ENCODE peak calls at places on chromosomes 2 and 18, in five cellular contexts. K is stimulated activated CD4-positive, alpha-beta T cell treated with anti-CD3 and anti-CD28 coated beads, Interleukin-12 subunit alpha, Interleukin-12 subunit beta, amount 100 ng/mL, for 48 hours; C is germinal center; R is HS-5; G is activated T-helper 1 cell treated with anti-CD3 and anti-CD28 coated beads, Interleukin-2, amount 50 U/mL, for 16 hours. D is an unnamed sample.

GRCh38 chr2:102672124-102672786 is 52.9 kb downstream of the SLC9A2 start:
- DNase-seq in K (no peak), C (no peak), R (no peak), G (no peak), D (no peak)

GRCh38 chr2:102968375-102968774 is 206.5 kb downstream of the TMEM182 start:
- DNase-seq in K (no peak), C (no peak), R (no peak), G (no peak), D (no peak)

GRCh38 chr18:3508576-3509559 is 58.9 kb downstream of the TGIF1 start:
- DNase-seq in K (no peak), C (no peak), R (no peak), G (no peak), D (peak)

GRCh38 chr2:46690825-46691224 is 211.5 kb downstream of the TMEM247 start:
- DNase-seq in K (no peak), C (no peak), R (no peak), G (no peak), D (no peak)

GRCh38 chr18:34767601-34768027 is 57.5 kb downstream of the DTNA start:
- DNase-seq in K (no peak), C (no peak), R (peak), G (no peak), D (no peak)

GRCh38 chr2:214328941-214329340 is 81.9 kb upstream of the VWC2L start:
- DNase-seq in K (no peak), C (no peak), R (no peak), G (no peak), D (no peak)

GRCh38 chr2:211347328-211347727 is 790.9 kb downstream of the CPS1 start:
- DNase-seq in K (no peak), C (no peak), R (no peak), G (no peak), D (no peak)

GRCh38 chr2:200357845-200358244 is 51.4 kb downstream of the SPATS2L start:
- DNase-seq in K (no peak), C (no peak), R (no peak), G (no peak), D (no peak)

GRCh38 chr18:43620936-43621335 is 343.6 kb upstream of the SYT4 start:
- DNase-seq in K (no peak), C (peak), R (peak), G (no peak), D (peak)

GRCh38 chr2:66432801-66433694 is 1.9 kb upstream of the MEIS1 start:
- DNase-seq in K (no peak), C (peak), R (peak), G (no peak), D (peak)